ENCODE peak calls at places on chromosomes 3 and 15, in nine cellular contexts. W, E, H, S, P, J, R, O and I are unnamed samples.

GRCh38 chr3:124826703-124827102 is 60.5 kb downstream of the ITGB5 start:
- DNase-seq in W (no peak), E (peak), H (no peak), S (peak), P (peak), J (no peak), R (no peak), O (no peak), I (no peak)

GRCh38 chr3:185308126-185308754 is 54.4 kb upstream of the EHHADH start:
- DNase-seq in W (peak), E (peak), H (peak), S (peak), P (peak), J (peak), R (no peak), O (peak), I (peak)

GRCh38 chr3:195247863-195248189 is 23.1 kb downstream of the XXYLT1 start:
- DNase-seq in W (no peak), E (no peak), H (no peak), S (no peak), P (no peak), J (no peak), R (no peak), O (no peak), I (no peak)

GRCh38 chr15:42070276-42070965 is 23.9 kb downstream of the PLA2G4D start:
- DNase-seq in W (no peak), E (no peak), H (no peak), S (no peak), P (no peak), J (no peak), R (no peak), O (no peak), I (no peak)

GRCh38 chr15:69434236-69434635 is 18.4 kb upstream of the RPLP1 start:
- DNase-seq in W (no peak), E (no peak), H (no peak), S (no peak), P (no peak), J (no peak), R (no peak), O (no peak), I (no peak)

GRCh38 chr3:134918448-134918847 is 123.4 kb downstream of the EPHB1 start:
- DNase-seq in W (no peak), E (no peak), H (no peak), S (no peak), P (no peak), J (no peak), R (no peak), O (no peak), I (no peak)

GRCh38 chr3:11306815-11307589 is 34.8 kb downstream of the ATG7 start:
- DNase-seq in W (no peak), E (peak), H (no peak), S (no peak), P (no peak), J (no peak), R (peak), O (no peak), I (no peak)

GRCh38 chr3:52123106-52123708 is 31.0 kb downstream of the POC1A start:
- DNase-seq in W (peak), E (peak), H (peak), S (peak), P (no peak), J (peak), R (peak), O (peak), I (peak)

GRCh38 chr15:42608110-42608531 is 32.7 kb downstream of the STARD9 start:
- DNase-seq in W (no peak), E (peak), H (no peak), S (no peak), P (no peak), J (no peak), R (peak), O (peak), I (no peak)

GRCh38 chr3:64708456-64708855 is 20.7 kb upstream of the ADAMTS9 start:
- DNase-seq in W (no peak), E (no peak), H (no peak), S (no peak), P (no peak), J (no peak), R (no peak), O (no peak), I (no peak)

GRCh38 chr15:39621961-39622360 is 41.1 kb downstream of the THBS1 start:
- DNase-seq in W (no peak), E (no peak), H (no peak), S (no peak), P (no peak), J (no peak), R (no peak), O (no peak), I (peak)

GRCh38 chr3:126304704-126305103 is 52.5 kb downstream of the KLF15 start:
- DNase-seq in W (no peak), E (no peak), H (no peak), S (no peak), P (no peak), J (no peak), R (no peak), O (no peak), I (no peak)

GRCh38 chr15:101156509-101157159 is 95.2 kb downstream of the CHSY1 start:
- DNase-seq in W (no peak), E (peak), H (no peak), S (no peak), P (no peak), J (no peak), R (no peak), O (peak), I (no peak)

GRCh38 chr15:48145923-48146322 is 25.1 kb downstream of the SLC24A5 start:
- DNase-seq in W (no peak), E (no peak), H (no peak), S (no peak), P (no peak), J (no peak), R (no peak), O (no peak), I (no peak)

GRCh38 chr3:173977747-173978146 is 580.2 kb downstream of the NLGN1 start:
- DNase-seq in W (no peak), E (peak), H (no peak), S (peak), P (peak), J (no peak), R (no peak), O (no peak), I (no peak)